ENCODE peak calls at places on chromosomes 3 and 15, in six cellular contexts. U is RWPE1, D is lung, S is HL-60, B is GM13977, Z is Panc1. H is an unnamed sample.

GRCh38 chr3:195255571-195256501 is 15.1 kb downstream of the XXYLT1 start:
- DNase-seq in U (no peak), D (peak; percentile 27), S (no peak), B (no peak), Z (no peak), H (peak; percentile 83)

GRCh38 chr15:36925671-36926421 is 174.5 kb downstream of the MEIS2 start:
- DNase-seq in U (no peak), D (no peak), S (no peak), B (no peak), Z (no peak), H (no peak)

GRCh38 chr3:1855836-1856235 is 242.8 kb upstream of the CNTN4 start:
- DNase-seq in U (no peak), D (no peak), S (no peak), B (no peak), Z (no peak), H (no peak)

GRCh38 chr3:138675393-138675792 is 66.8 kb downstream of the FAIM start:
- DNase-seq in U (peak; percentile 27), D (no peak), S (no peak), B (no peak), Z (no peak), H (no peak)

GRCh38 chr3:17411157-17411877 is 331.1 kb downstream of the TBC1D5 start:
- DNase-seq in U (no peak), D (no peak), S (no peak), B (no peak), Z (no peak), H (no peak)

GRCh38 chr3:121152573-121152972 is 244.6 kb downstream of the STXBP5L start:
- DNase-seq in U (peak; percentile 1), D (no peak), S (no peak), B (no peak), Z (peak; percentile 2), H (no peak)

GRCh38 chr3:69505770-69506407 is 120.0 kb upstream of the FRMD4B start:
- DNase-seq in U (no peak), D (no peak), S (no peak), B (no peak), Z (no peak), H (no peak)

GRCh38 chr3:172846103-172846561 is 95.6 kb downstream of the ECT2 start:
- DNase-seq in U (no peak), D (no peak), S (peak; percentile 80), B (no peak), Z (no peak), H (no peak)

GRCh38 chr3:16305121-16305541 is 40.1 kb downstream of the OXNAD1 start:
- DNase-seq in U (no peak), D (no peak), S (no peak), B (no peak), Z (no peak), H (no peak)

GRCh38 chr3:20027136-20027535 is 13.1 kb upstream of the KAT2B start:
- DNase-seq in U (no peak), D (no peak), S (no peak), B (no peak), Z (no peak), H (no peak)

GRCh38 chr3:187016639-187017345 is 86.5 kb downstream of the ST6GAL1 start:
- DNase-seq in U (peak; percentile 21), D (no peak), S (peak; percentile 41), B (peak; percentile 36), Z (no peak), H (peak; percentile 56)

GRCh38 chr3:192445768-192446644 is 281.3 kb downstream of the FGF12 start:
- DNase-seq in U (no peak), D (no peak), S (no peak), B (no peak), Z (no peak), H (no peak)

GRCh38 chr15:64739216-64739976 is 36.0 kb downstream of the RBPMS2 start:
- DNase-seq in U (no peak), D (no peak), S (no peak), B (no peak), Z (no peak), H (no peak)

GRCh38 chr15:61216519-61216918 is 12.6 kb downstream of the RORA start:
- DNase-seq in U (peak; percentile 13), D (no peak), S (no peak), B (no peak), Z (no peak), H (no peak)

GRCh38 chr15:44028349-44028748 is 166.7 kb downstream of the FRMD5 start:
- DNase-seq in U (no peak), D (no peak), S (no peak), B (no peak), Z (no peak), H (no peak)

GRCh38 chr3:94115482-94115881 is 52.6 kb downstream of the NSUN3 start:
- DNase-seq in U (peak; percentile 26), D (no peak), S (no peak), B (no peak), Z (peak; percentile 17), H (no peak)

GRCh38 chr15:70426065-70426821 is 328.5 kb upstream of the TLE3 start:
- DNase-seq in U (peak; percentile 57), D (no peak), S (no peak), B (no peak), Z (peak; percentile 24), H (no peak)

GRCh38 chr3:74054566-74054965 is 429.8 kb upstream of the PDZRN3 start:
- DNase-seq in U (no peak), D (no peak), S (no peak), B (no peak), Z (no peak), H (no peak)

GRCh38 chr3:120745466-120745865 is 2.9 kb downstream of the GTF2E1 start:
- DNase-seq in U (no peak), D (no peak), S (no peak), B (no peak), Z (no peak), H (no peak)

GRCh38 chr15:60649845-60650548 is 171.1 kb upstream of the ICE2 start:
- DNase-seq in U (no peak), D (no peak), S (no peak), B (peak; percentile 40), Z (no peak), H (no peak)

GRCh38 chr3:49775538-49775937 is 10.8 kb downstream of the IP6K1 start:
- DNase-seq in U (no peak), D (no peak), S (no peak), B (no peak), Z (no peak), H (no peak)

GRCh38 chr3:124826703-124827102 is 60.5 kb downstream of the ITGB5 start:
- DNase-seq in U (peak; percentile 66), D (no peak), S (no peak), B (no peak), Z (peak; percentile 52), H (no peak)

GRCh38 chr3:175404026-175404425 is 544.9 kb downstream of the NAALADL2 start:
- DNase-seq in U (no peak), D (no peak), S (no peak), B (no peak), Z (no peak), H (no peak)

GRCh38 chr3:14277557-14277956 is 98.9 kb downstream of the LSM3 start:
- DNase-seq in U (no peak), D (no peak), S (peak; percentile 54), B (no peak), Z (no peak), H (no peak)

GRCh38 chr3:14273886-14274517 is 95.4 kb downstream of the LSM3 start:
- DNase-seq in U (no peak), D (no peak), S (no peak), B (no peak), Z (no peak), H (no peak)

GRCh38 chr3:14274537-14274936 is 95.9 kb downstream of the LSM3 start:
- DNase-seq in U (no peak), D (no peak), S (no peak), B (no peak), Z (no peak), H (no peak)

GRCh38 chr3:14275962-14276909 is 97.6 kb downstream of the LSM3 start:
- DNase-seq in U (no peak), D (no peak), S (no peak), B (no peak), Z (no peak), H (no peak)

DNA sequence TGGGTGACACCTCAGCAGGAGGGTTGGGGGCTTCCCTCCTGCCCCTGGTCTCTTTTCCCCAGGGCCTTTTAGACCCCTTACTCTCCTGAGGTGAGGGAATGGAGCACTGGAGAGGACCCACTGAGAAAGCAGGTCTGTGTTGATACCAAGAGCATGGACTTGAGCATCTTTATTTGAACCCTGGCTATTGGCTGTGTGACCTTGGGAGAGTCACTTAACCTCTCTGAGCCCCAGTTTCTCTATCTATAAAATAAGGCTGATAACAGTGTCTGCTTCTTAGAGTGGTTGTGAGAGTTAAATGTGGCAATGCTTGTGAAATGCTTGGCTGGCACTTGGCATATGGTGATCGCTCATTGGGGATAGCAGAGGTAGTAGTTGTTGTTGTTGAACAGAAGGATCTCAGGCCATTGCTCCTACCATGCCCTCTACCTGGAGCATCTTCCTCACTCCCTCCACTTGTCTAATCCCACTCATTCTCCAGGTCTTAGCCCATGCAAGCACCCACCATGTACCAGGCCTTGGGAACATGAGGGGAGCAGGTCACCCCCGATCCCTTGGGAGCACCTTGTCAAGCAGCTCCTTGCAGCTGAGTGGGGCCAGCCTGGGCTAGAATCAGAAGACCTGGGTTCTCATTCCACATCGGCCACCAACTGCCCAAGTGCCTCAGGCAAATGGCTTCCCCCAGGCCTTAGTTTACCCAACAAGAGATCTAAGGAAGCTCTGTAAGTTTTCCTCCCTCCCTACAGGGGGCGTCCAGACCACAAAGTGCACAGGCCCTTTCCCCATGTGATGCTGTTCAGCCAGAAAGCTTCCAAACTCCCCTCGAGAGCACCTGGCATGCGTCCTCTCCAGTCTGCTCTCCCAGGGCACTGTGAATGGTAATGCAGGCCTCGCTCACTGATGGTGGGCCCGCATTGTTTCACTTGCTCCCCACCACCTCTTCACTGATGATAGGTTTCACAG is 96.7 kb downstream of the LSM3 start:
- DNase-seq in U (no peak), D (no peak), S (peak; percentile 26), B (no peak), Z (no peak), H (no peak)
- TF ChIP-seq CTCF in U (no peak), D (no peak), S (no peak), B (peak; percentile 28), Z (no peak), H (peak; percentile 36)

GRCh38 chr3:185733980-185734724 is 90.7 kb downstream of the IGF2BP2 start:
- DNase-seq in U (peak; percentile 89), D (peak; percentile 49), S (peak; percentile 49), B (peak; percentile 61), Z (peak; percentile 81), H (no peak)
- TF ChIP-seq CTCF in U (peak; percentile 67), D (peak; percentile 60), S (peak; percentile 43), B (peak; percentile 53), Z (peak; percentile 88), H (peak; percentile 66)

GRCh38 chr15:66080791-66081475 is 172.6 kb downstream of the MEGF11 start:
- DNase-seq in U (peak; percentile 68), D (no peak), S (no peak), B (no peak), Z (no peak), H (peak; percentile 90)
- TF ChIP-seq CTCF in U (no peak), D (no peak), S (no peak), B (peak; percentile 20), Z (no peak), H (no peak)

DNA sequence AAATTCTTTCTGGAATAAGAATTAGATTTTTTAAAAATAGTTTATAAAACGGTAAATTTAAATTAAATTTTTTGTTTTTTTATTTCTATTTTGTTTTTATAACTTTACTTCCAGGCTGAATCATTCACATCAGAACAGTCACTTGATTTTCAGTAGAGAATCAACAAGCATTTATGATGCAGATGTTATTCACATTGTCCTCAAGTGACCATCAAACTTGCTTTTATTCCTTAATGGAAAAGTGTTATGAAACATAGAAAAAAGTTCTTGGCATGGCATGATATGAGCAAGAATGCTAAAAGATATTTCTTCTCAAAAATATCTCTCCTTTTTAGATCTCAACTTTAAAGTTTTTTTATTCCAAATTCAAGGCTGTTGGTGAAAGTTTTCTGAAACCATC is 70.9 kb upstream of the TGFBR2 start:
- DNase-seq in U (no peak), D (no peak), S (no peak), B (no peak), Z (no peak), H (no peak)
- TF ChIP-seq CTCF in U (no peak), D (no peak), S (no peak), B (no peak), Z (no peak), H (no peak)